ENCODE peak calls at places on chromosome 1, in five cellular contexts. R is activated CD4-positive, alpha-beta T cell treated with anti-CD3 and anti-CD28 coated beads for 36 hours; B is mesendoderm; P is stimulated activated CD4-positive, alpha-beta T cell treated with anti-CD3 and anti-CD28 coated beads, TNF-alpha, amount 100 ng/mL, for 4 hours; W is NCI-H446. Q is an unnamed sample.

GRCh38 chr1:65844990-65845757 is 52.5 kb downstream of the PDE4B start:
- DNase-seq in W (peak), B (no peak), P (no peak), R (no peak), Q (no peak)

GRCh38 chr1:8721681-8722324 is 95.6 kb downstream of the RERE start:
- DNase-seq in P (no peak), B (no peak), W (no peak), R (no peak), Q (no peak)

GRCh38 chr1:195495720-195496635 is 1112.3 kb downstream of the KCNT2 start:
- DNase-seq in W (no peak), B (peak), R (no peak), P (no peak), Q (peak)

GRCh38 chr1:204359474-204360255 is at the start of gene PLEKHA6:
- DNase-seq in P (no peak), B (peak), W (peak), R (peak), Q (no peak)

GRCh38 chr1:31529999-31530705 is 46.2 kb upstream of the TINAGL1 start:
- DNase-seq in P (no peak), W (no peak), R (no peak), B (no peak), Q (no peak)

GRCh38 chr1:243354511-243355153 is 98.8 kb downstream of the SDCCAG8 start:
- DNase-seq in B (no peak), P (no peak), W (no peak), R (no peak), Q (no peak)

GRCh38 chr1:25813071-25813733 is 6.6 kb upstream of the MTFR1L start:
- DNase-seq in B (no peak), W (no peak), R (no peak), P (no peak), Q (no peak)

GRCh38 chr1:163875214-163875926 is 553.6 kb downstream of the NUF2 start:
- DNase-seq in W (no peak), R (no peak), P (no peak), B (no peak), Q (no peak)

GRCh38 chr1:89198081-89198480 is 661 bp downstream of the GBP4 start:
- DNase-seq in W (no peak), P (no peak), B (peak), R (no peak), Q (no peak)

GRCh38 chr1:164479242-164479641 is 79.7 kb upstream of the PBX1 start:
- DNase-seq in P (no peak), B (no peak), W (no peak), R (no peak), Q (no peak)

Q was measured in RPMI8226.